ENCODE peak calls at places on chromosome 19, in eight cellular contexts. One of them, this sample, is unnamed.

GRCh38 chr19:4455742-4456565 is 1.6 kb downstream of the UBXN6 start:
- DNase-seq in RWPE1: peak; percentile 66
- DNase-seq in astrocyte: peak; percentile 42
- DNase-seq in CD4-positive, alpha-beta T cell: no peak
- DNase-seq in heart right ventricle: peak; percentile 61
- DNase-seq in epithelial cell of esophagus: peak; percentile 16
- DNase-seq in HCT116: no peak
- DNase-seq in endodermal cell: peak; percentile 56
- DNase-seq in this sample: peak; percentile 69

GRCh38 chr19:51398096-51398704 is 7.8 kb upstream of the C19orf84 start:
- DNase-seq in RWPE1: peak; percentile 29
- DNase-seq in astrocyte: no peak
- DNase-seq in CD4-positive, alpha-beta T cell: no peak
- DNase-seq in heart right ventricle: no peak
- DNase-seq in epithelial cell of esophagus: peak; percentile 27
- DNase-seq in HCT116: no peak
- DNase-seq in endodermal cell: no peak
- DNase-seq in this sample: no peak

GRCh38 chr19:56403764-56404704 is at the start of gene ZNF583:
- DNase-seq in RWPE1: peak; percentile 60
- DNase-seq in astrocyte: peak; percentile 96
- DNase-seq in CD4-positive, alpha-beta T cell: peak; percentile 88
- DNase-seq in heart right ventricle: peak; percentile 98
- DNase-seq in epithelial cell of esophagus: peak; percentile 96
- DNase-seq in HCT116: no peak
- DNase-seq in endodermal cell: peak; percentile 94
- DNase-seq in this sample: peak; percentile 92

GRCh38 chr19:42274065-42274682 is 5.1 kb downstream of the CIC start:
- DNase-seq in RWPE1: no peak
- DNase-seq in astrocyte: no peak
- DNase-seq in CD4-positive, alpha-beta T cell: no peak
- DNase-seq in heart right ventricle: no peak
- DNase-seq in epithelial cell of esophagus: no peak
- DNase-seq in HCT116: no peak
- DNase-seq in endodermal cell: no peak
- DNase-seq in this sample: no peak

GRCh38 chr19:29705706-29706105 is 9.4 kb downstream of the C19orf12 start:
- DNase-seq in RWPE1: no peak
- DNase-seq in astrocyte: no peak
- DNase-seq in CD4-positive, alpha-beta T cell: no peak
- DNase-seq in heart right ventricle: no peak
- DNase-seq in epithelial cell of esophagus: no peak
- DNase-seq in HCT116: no peak
- DNase-seq in endodermal cell: no peak
- DNase-seq in this sample: no peak

GRCh38 chr19:40265055-40265762 is 19.9 kb downstream of the AKT2 start:
- DNase-seq in RWPE1: no peak
- DNase-seq in astrocyte: no peak
- DNase-seq in CD4-positive, alpha-beta T cell: no peak
- DNase-seq in heart right ventricle: no peak
- DNase-seq in epithelial cell of esophagus: no peak
- DNase-seq in HCT116: no peak
- DNase-seq in endodermal cell: no peak
- DNase-seq in this sample: no peak

GRCh38 chr19:3737487-3738205 is 23.8 kb downstream of the APBA3 start:
- DNase-seq in RWPE1: no peak
- DNase-seq in astrocyte: no peak
- DNase-seq in CD4-positive, alpha-beta T cell: no peak
- DNase-seq in heart right ventricle: no peak
- DNase-seq in epithelial cell of esophagus: no peak
- DNase-seq in HCT116: no peak
- DNase-seq in endodermal cell: no peak
- DNase-seq in this sample: no peak

GRCh38 chr19:511101-511841 is 4.0 kb downstream of the TPGS1 start:
- DNase-seq in RWPE1: no peak
- DNase-seq in astrocyte: peak; percentile 68
- DNase-seq in CD4-positive, alpha-beta T cell: peak; percentile 75
- DNase-seq in heart right ventricle: no peak
- DNase-seq in epithelial cell of esophagus: peak; percentile 85
- DNase-seq in HCT116: peak; percentile 83
- DNase-seq in endodermal cell: peak; percentile 88
- DNase-seq in this sample: no peak

GRCh38 chr19:46082728-46083050 is 41.8 kb downstream of the IGFL3 start:
- DNase-seq in RWPE1: peak; percentile 38
- DNase-seq in astrocyte: peak; percentile 80
- DNase-seq in CD4-positive, alpha-beta T cell: no peak
- DNase-seq in heart right ventricle: no peak
- DNase-seq in epithelial cell of esophagus: peak; percentile 88
- DNase-seq in HCT116: no peak
- DNase-seq in endodermal cell: no peak
- DNase-seq in this sample: no peak

GRCh38 chr19:40365613-40366401 is 17.3 kb downstream of the PLD3 start:
- DNase-seq in RWPE1: peak; percentile 96
- DNase-seq in astrocyte: peak; percentile 22
- DNase-seq in CD4-positive, alpha-beta T cell: no peak
- DNase-seq in heart right ventricle: peak; percentile 72
- DNase-seq in epithelial cell of esophagus: peak; percentile 80
- DNase-seq in HCT116: no peak
- DNase-seq in endodermal cell: peak; percentile 98
- DNase-seq in this sample: peak; percentile 87

GRCh38 chr19:49891393-49891792 is 5.3 kb downstream of the IL4I1 start:
- DNase-seq in RWPE1: no peak
- DNase-seq in astrocyte: no peak
- DNase-seq in CD4-positive, alpha-beta T cell: no peak
- DNase-seq in heart right ventricle: no peak
- DNase-seq in epithelial cell of esophagus: no peak
- DNase-seq in HCT116: no peak
- DNase-seq in endodermal cell: no peak
- DNase-seq in this sample: no peak

GRCh38 chr19:47363758-47364529 is 14.8 kb downstream of the DHX34 start:
- DNase-seq in RWPE1: no peak
- DNase-seq in astrocyte: no peak
- DNase-seq in CD4-positive, alpha-beta T cell: no peak
- DNase-seq in heart right ventricle: no peak
- DNase-seq in epithelial cell of esophagus: peak; percentile 55
- DNase-seq in HCT116: no peak
- DNase-seq in endodermal cell: peak; percentile 72
- DNase-seq in this sample: no peak

GRCh38 chr19:14463747-14464146 is 11.4 kb downstream of the PTGER1 start:
- DNase-seq in RWPE1: no peak
- DNase-seq in astrocyte: no peak
- DNase-seq in CD4-positive, alpha-beta T cell: no peak
- DNase-seq in heart right ventricle: no peak
- DNase-seq in epithelial cell of esophagus: no peak
- DNase-seq in HCT116: no peak
- DNase-seq in endodermal cell: no peak
- DNase-seq in this sample: no peak

GRCh38 chr19:39602224-39602623 is at the start of gene LGALS13:
- DNase-seq in RWPE1: no peak
- DNase-seq in astrocyte: no peak
- DNase-seq in CD4-positive, alpha-beta T cell: no peak
- DNase-seq in heart right ventricle: no peak
- DNase-seq in epithelial cell of esophagus: no peak
- DNase-seq in HCT116: no peak
- DNase-seq in endodermal cell: no peak
- DNase-seq in this sample: no peak

GRCh38 chr19:49829721-49830120 is 11.6 kb downstream of the MED25 start:
- DNase-seq in RWPE1: no peak
- DNase-seq in astrocyte: no peak
- DNase-seq in CD4-positive, alpha-beta T cell: no peak
- DNase-seq in heart right ventricle: no peak
- DNase-seq in epithelial cell of esophagus: no peak
- DNase-seq in HCT116: no peak
- DNase-seq in endodermal cell: no peak
- DNase-seq in this sample: no peak

GRCh38 chr19:32671883-32672282 is 3.1 kb downstream of the ANKRD27 start:
- DNase-seq in RWPE1: no peak
- DNase-seq in astrocyte: peak; percentile 37
- DNase-seq in CD4-positive, alpha-beta T cell: no peak
- DNase-seq in heart right ventricle: no peak
- DNase-seq in epithelial cell of esophagus: no peak
- DNase-seq in HCT116: no peak
- DNase-seq in endodermal cell: no peak
- DNase-seq in this sample: no peak

GRCh38 chr19:15199652-15200574 is 882 bp downstream of the NOTCH3 start:
- DNase-seq in RWPE1: no peak
- DNase-seq in astrocyte: no peak
- DNase-seq in CD4-positive, alpha-beta T cell: no peak
- DNase-seq in heart right ventricle: no peak
- DNase-seq in epithelial cell of esophagus: peak; percentile 66
- DNase-seq in HCT116: no peak
- DNase-seq in endodermal cell: peak; percentile 91
- DNase-seq in this sample: peak; percentile 86

GRCh38 chr19:55370305-55370988 is at the start of gene IL11:
- DNase-seq in RWPE1: peak; percentile 72
- DNase-seq in astrocyte: peak; percentile 57
- DNase-seq in CD4-positive, alpha-beta T cell: no peak
- DNase-seq in heart right ventricle: no peak
- DNase-seq in epithelial cell of esophagus: peak; percentile 74
- DNase-seq in HCT116: no peak
- DNase-seq in endodermal cell: peak; percentile 70
- DNase-seq in this sample: no peak

GRCh38 chr19:48203227-48203793 is 32.8 kb downstream of the ZSWIM9 start:
- DNase-seq in RWPE1: no peak
- DNase-seq in astrocyte: no peak
- DNase-seq in CD4-positive, alpha-beta T cell: no peak
- DNase-seq in heart right ventricle: no peak
- DNase-seq in epithelial cell of esophagus: no peak
- DNase-seq in HCT116: peak; percentile 24
- DNase-seq in endodermal cell: no peak
- DNase-seq in this sample: no peak

GRCh38 chr19:35195822-35196221 is 32.7 kb downstream of the FAM187B start:
- DNase-seq in RWPE1: no peak
- DNase-seq in astrocyte: no peak
- DNase-seq in CD4-positive, alpha-beta T cell: no peak
- DNase-seq in heart right ventricle: no peak
- DNase-seq in epithelial cell of esophagus: no peak
- DNase-seq in HCT116: no peak
- DNase-seq in endodermal cell: peak; percentile 12
- DNase-seq in this sample: no peak

GRCh38 chr19:43743059-43743458 is 11.7 kb downstream of the SMG9 start:
- DNase-seq in RWPE1: no peak
- DNase-seq in astrocyte: peak; percentile 90
- DNase-seq in CD4-positive, alpha-beta T cell: no peak
- DNase-seq in heart right ventricle: no peak
- DNase-seq in epithelial cell of esophagus: no peak
- DNase-seq in HCT116: no peak
- DNase-seq in endodermal cell: no peak
- DNase-seq in this sample: no peak

GRCh38 chr19:31317098-31317497 is 32.1 kb downstream of the TSHZ3 start:
- DNase-seq in RWPE1: no peak
- DNase-seq in astrocyte: no peak
- DNase-seq in CD4-positive, alpha-beta T cell: no peak
- DNase-seq in heart right ventricle: no peak
- DNase-seq in epithelial cell of esophagus: no peak
- DNase-seq in HCT116: no peak
- DNase-seq in endodermal cell: peak; percentile 38
- DNase-seq in this sample: no peak

GRCh38 chr19:44986389-44986788 is 14.9 kb upstream of the RELB start:
- DNase-seq in RWPE1: no peak
- DNase-seq in astrocyte: no peak
- DNase-seq in CD4-positive, alpha-beta T cell: no peak
- DNase-seq in heart right ventricle: no peak
- DNase-seq in epithelial cell of esophagus: no peak
- DNase-seq in HCT116: no peak
- DNase-seq in endodermal cell: no peak
- DNase-seq in this sample: no peak

GRCh38 chr19:42028304-42029216 is 34.5 kb upstream of the ATP1A3 start:
- DNase-seq in RWPE1: no peak
- DNase-seq in astrocyte: no peak
- DNase-seq in CD4-positive, alpha-beta T cell: no peak
- DNase-seq in heart right ventricle: no peak
- DNase-seq in epithelial cell of esophagus: no peak
- DNase-seq in HCT116: peak; percentile 63
- DNase-seq in endodermal cell: peak; percentile 98
- DNase-seq in this sample: no peak

GRCh38 chr19:4909172-4909896 is at the start of gene UHRF1:
- DNase-seq in RWPE1: peak; percentile 51
- DNase-seq in astrocyte: no peak
- DNase-seq in CD4-positive, alpha-beta T cell: no peak
- DNase-seq in heart right ventricle: no peak
- DNase-seq in epithelial cell of esophagus: no peak
- DNase-seq in HCT116: no peak
- DNase-seq in endodermal cell: peak; percentile 77
- DNase-seq in this sample: no peak

GRCh38 chr19:13228561-13228960 is 78.3 kb downstream of the IER2 start:
- DNase-seq in RWPE1: no peak
- DNase-seq in astrocyte: no peak
- DNase-seq in CD4-positive, alpha-beta T cell: no peak
- DNase-seq in heart right ventricle: no peak
- DNase-seq in epithelial cell of esophagus: no peak
- DNase-seq in HCT116: no peak
- DNase-seq in endodermal cell: no peak
- DNase-seq in this sample: no peak
- TF ChIP-seq CTCF in RWPE1: no peak
- TF ChIP-seq CTCF in astrocyte: no peak
- TF ChIP-seq CTCF in CD4-positive, alpha-beta T cell: no peak
- TF ChIP-seq CTCF in heart right ventricle: no peak
- TF ChIP-seq CTCF in epithelial cell of esophagus: no peak
- TF ChIP-seq CTCF in HCT116: peak; percentile 18
- TF ChIP-seq CTCF in endodermal cell: no peak
- TF ChIP-seq CTCF in this sample: no peak

DNA sequence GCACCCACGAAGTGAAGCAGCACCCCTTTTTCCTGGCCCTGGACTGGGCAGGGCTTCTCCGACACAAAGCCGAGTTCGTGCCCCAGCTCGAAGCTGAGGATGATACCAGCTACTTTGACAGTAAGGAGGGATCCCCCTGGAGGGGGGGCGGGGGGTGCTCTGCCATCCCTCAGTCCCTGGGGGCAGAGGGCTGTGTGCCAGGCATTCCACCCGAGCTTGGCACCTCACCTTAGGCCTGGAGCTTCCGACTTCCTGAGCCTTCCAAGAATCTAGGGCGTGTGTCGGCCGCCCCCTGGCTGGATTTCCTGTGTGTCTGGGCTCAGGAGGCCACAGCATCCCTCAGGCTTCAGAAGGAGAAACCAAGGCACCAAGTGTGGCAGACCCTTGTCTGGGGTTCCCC is 15.7 kb upstream of the PIK3R2 start:
- DNase-seq in RWPE1: no peak
- DNase-seq in astrocyte: no peak
- DNase-seq in CD4-positive, alpha-beta T cell: no peak
- DNase-seq in heart right ventricle: no peak
- DNase-seq in epithelial cell of esophagus: no peak
- DNase-seq in HCT116: no peak
- DNase-seq in endodermal cell: no peak
- DNase-seq in this sample: no peak
- TF ChIP-seq CTCF in RWPE1: no peak
- TF ChIP-seq CTCF in astrocyte: no peak
- TF ChIP-seq CTCF in CD4-positive, alpha-beta T cell: no peak
- TF ChIP-seq CTCF in heart right ventricle: no peak
- TF ChIP-seq CTCF in epithelial cell of esophagus: no peak
- TF ChIP-seq CTCF in HCT116: no peak
- TF ChIP-seq CTCF in endodermal cell: no peak
- TF ChIP-seq CTCF in this sample: no peak

GRCh38 chr19:7670150-7670784 is 1.4 kb downstream of the RETN start:
- DNase-seq in RWPE1: no peak
- DNase-seq in astrocyte: no peak
- DNase-seq in CD4-positive, alpha-beta T cell: no peak
- DNase-seq in heart right ventricle: no peak
- DNase-seq in epithelial cell of esophagus: no peak
- DNase-seq in HCT116: no peak
- DNase-seq in endodermal cell: no peak
- DNase-seq in this sample: no peak
- TF ChIP-seq CTCF in RWPE1: no peak
- TF ChIP-seq CTCF in astrocyte: no peak
- TF ChIP-seq CTCF in CD4-positive, alpha-beta T cell: no peak
- TF ChIP-seq CTCF in heart right ventricle: no peak
- TF ChIP-seq CTCF in epithelial cell of esophagus: no peak
- TF ChIP-seq CTCF in HCT116: no peak
- TF ChIP-seq CTCF in endodermal cell: no peak
- TF ChIP-seq CTCF in this sample: no peak

GRCh38 chr19:1606138-1606651 is 933 bp upstream of the UQCR11 start:
- DNase-seq in RWPE1: no peak
- DNase-seq in astrocyte: no peak
- DNase-seq in CD4-positive, alpha-beta T cell: no peak
- DNase-seq in heart right ventricle: no peak
- DNase-seq in epithelial cell of esophagus: no peak
- DNase-seq in HCT116: no peak
- DNase-seq in endodermal cell: no peak
- DNase-seq in this sample: no peak
- TF ChIP-seq CTCF in RWPE1: peak; percentile 21
- TF ChIP-seq CTCF in astrocyte: no peak
- TF ChIP-seq CTCF in CD4-positive, alpha-beta T cell: no peak
- TF ChIP-seq CTCF in heart right ventricle: no peak
- TF ChIP-seq CTCF in epithelial cell of esophagus: no peak
- TF ChIP-seq CTCF in HCT116: no peak
- TF ChIP-seq CTCF in endodermal cell: no peak
- TF ChIP-seq CTCF in this sample: no peak

This sample was measured in type B pancreatic cell.